ENCODE peak calls at places on chromosomes 2 and 18, in five cellular contexts. One of them, this sample, is unnamed.

GRCh38 chr18:37565138-37565984 is at the start of gene CELF4:
- DNase-seq in NCI-H446: peak; percentile 48
- DNase-seq in non-pigmented ciliary epithelial cell: no peak
- DNase-seq in aorta: no peak
- DNase-seq in AG08395: peak; percentile 31
- DNase-seq in this sample: no peak

GRCh38 chr2:151289972-151290335 is 486 bp upstream of the NMI start:
- DNase-seq in AG08395: peak; percentile 64
- DNase-seq in aorta: no peak
- DNase-seq in non-pigmented ciliary epithelial cell: no peak
- DNase-seq in NCI-H446: no peak
- DNase-seq in this sample: peak; percentile 42

GRCh38 chr2:85712261-85712660 is 18.1 kb downstream of the GNLY start:
- DNase-seq in AG08395: no peak
- DNase-seq in NCI-H446: no peak
- DNase-seq in aorta: no peak
- DNase-seq in non-pigmented ciliary epithelial cell: no peak
- DNase-seq in this sample: no peak

GRCh38 chr2:202278036-202278760 is 12.6 kb downstream of the NOP58 start:
- DNase-seq in aorta: no peak
- DNase-seq in non-pigmented ciliary epithelial cell: no peak
- DNase-seq in NCI-H446: no peak
- DNase-seq in AG08395: peak; percentile 45
- DNase-seq in this sample: no peak

GRCh38 chr18:64407606-64408005 is 258.7 kb upstream of the LINC00305 start:
- DNase-seq in AG08395: no peak
- DNase-seq in non-pigmented ciliary epithelial cell: no peak
- DNase-seq in NCI-H446: no peak
- DNase-seq in aorta: no peak
- DNase-seq in this sample: no peak

GRCh38 chr2:238654479-238654878 is 193.4 kb upstream of the TWIST2 start:
- DNase-seq in AG08395: no peak
- DNase-seq in NCI-H446: no peak
- DNase-seq in aorta: no peak
- DNase-seq in non-pigmented ciliary epithelial cell: no peak
- DNase-seq in this sample: no peak

GRCh38 chr2:176552456-176553135 is 283.4 kb downstream of the MTX2 start:
- DNase-seq in non-pigmented ciliary epithelial cell: no peak
- DNase-seq in NCI-H446: no peak
- DNase-seq in AG08395: peak; percentile 85
- DNase-seq in aorta: no peak
- DNase-seq in this sample: peak; percentile 92

GRCh38 chr18:58212274-58212673 is 168.2 kb downstream of the NEDD4L start:
- DNase-seq in AG08395: no peak
- DNase-seq in aorta: no peak
- DNase-seq in NCI-H446: no peak
- DNase-seq in non-pigmented ciliary epithelial cell: no peak
- DNase-seq in this sample: no peak

GRCh38 chr2:234453216-234453615 is 43.7 kb downstream of the ARL4C start:
- DNase-seq in AG08395: no peak
- DNase-seq in aorta: no peak
- DNase-seq in non-pigmented ciliary epithelial cell: no peak
- DNase-seq in NCI-H446: no peak
- DNase-seq in this sample: no peak

GRCh38 chr2:52703004-52703403 is 1064.6 kb upstream of the CHAC2 start:
- DNase-seq in aorta: no peak
- DNase-seq in AG08395: no peak
- DNase-seq in NCI-H446: no peak
- DNase-seq in non-pigmented ciliary epithelial cell: no peak
- DNase-seq in this sample: no peak

GRCh38 chr2:221962186-221962585 is 336.6 kb downstream of the PAX3 start:
- DNase-seq in AG08395: no peak
- DNase-seq in aorta: no peak
- DNase-seq in non-pigmented ciliary epithelial cell: no peak
- DNase-seq in NCI-H446: no peak
- DNase-seq in this sample: no peak

GRCh38 chr18:37429768-37430167 is 135.8 kb downstream of the CELF4 start:
- DNase-seq in aorta: no peak
- DNase-seq in NCI-H446: no peak
- DNase-seq in non-pigmented ciliary epithelial cell: no peak
- DNase-seq in AG08395: no peak
- DNase-seq in this sample: no peak